ENCODE peak calls at places on chromosomes 5 and 9, in six cellular contexts. One of them, this sample, is unnamed.

GRCh38 chr5:134567651-134568338 is 42.3 kb downstream of the JADE2 start:
- DNase-seq in tibial artery: peak
- DNase-seq in fibroblast of lung: peak
- DNase-seq in substantia nigra: no peak
- DNase-seq in mesothelial cell of epicardium: no peak
- DNase-seq in CD4-positive, alpha-beta T cell: no peak
- DNase-seq in this sample: no peak

GRCh38 chr9:110700953-110701352 is 32.4 kb downstream of the MUSK start:
- DNase-seq in tibial artery: no peak
- DNase-seq in fibroblast of lung: peak
- DNase-seq in substantia nigra: no peak
- DNase-seq in mesothelial cell of epicardium: no peak
- DNase-seq in CD4-positive, alpha-beta T cell: no peak
- DNase-seq in this sample: no peak

GRCh38 chr5:74316064-74316586 is 324.4 kb downstream of the ENC1 start:
- DNase-seq in tibial artery: peak
- DNase-seq in fibroblast of lung: peak
- DNase-seq in substantia nigra: no peak
- DNase-seq in mesothelial cell of epicardium: no peak
- DNase-seq in CD4-positive, alpha-beta T cell: no peak
- DNase-seq in this sample: no peak

GRCh38 chr9:6910032-6910431 is 152.3 kb downstream of the KDM4C start:
- DNase-seq in tibial artery: no peak
- DNase-seq in fibroblast of lung: peak
- DNase-seq in substantia nigra: no peak
- DNase-seq in mesothelial cell of epicardium: no peak
- DNase-seq in CD4-positive, alpha-beta T cell: no peak
- DNase-seq in this sample: no peak

GRCh38 chr9:3873818-3874217 is 348.0 kb upstream of the RFX3 start:
- DNase-seq in tibial artery: no peak
- DNase-seq in fibroblast of lung: peak
- DNase-seq in substantia nigra: no peak
- DNase-seq in mesothelial cell of epicardium: no peak
- DNase-seq in CD4-positive, alpha-beta T cell: no peak
- DNase-seq in this sample: no peak

GRCh38 chr9:70257991-70258691 is 637 bp upstream of the SMC5 start:
- DNase-seq in tibial artery: no peak
- DNase-seq in fibroblast of lung: peak
- DNase-seq in substantia nigra: no peak
- DNase-seq in mesothelial cell of epicardium: no peak
- DNase-seq in CD4-positive, alpha-beta T cell: no peak
- DNase-seq in this sample: no peak

GRCh38 chr5:62029303-62029702 is 276.7 kb upstream of the KIF2A start:
- DNase-seq in tibial artery: no peak
- DNase-seq in fibroblast of lung: no peak
- DNase-seq in substantia nigra: no peak
- DNase-seq in mesothelial cell of epicardium: no peak
- DNase-seq in CD4-positive, alpha-beta T cell: no peak
- DNase-seq in this sample: no peak

GRCh38 chr5:181052928-181053759 is 13.1 kb downstream of the BTNL9 start:
- DNase-seq in tibial artery: no peak
- DNase-seq in fibroblast of lung: no peak
- DNase-seq in substantia nigra: no peak
- DNase-seq in mesothelial cell of epicardium: no peak
- DNase-seq in CD4-positive, alpha-beta T cell: no peak
- DNase-seq in this sample: no peak

GRCh38 chr5:10725636-10726035 is 35.4 kb downstream of the DAP start:
- DNase-seq in tibial artery: no peak
- DNase-seq in fibroblast of lung: no peak
- DNase-seq in substantia nigra: no peak
- DNase-seq in mesothelial cell of epicardium: no peak
- DNase-seq in CD4-positive, alpha-beta T cell: no peak
- DNase-seq in this sample: no peak

GRCh38 chr9:99056876-99057664 is 47.8 kb upstream of the TGFBR1 start:
- DNase-seq in tibial artery: no peak
- DNase-seq in fibroblast of lung: peak
- DNase-seq in substantia nigra: no peak
- DNase-seq in mesothelial cell of epicardium: no peak
- DNase-seq in CD4-positive, alpha-beta T cell: no peak
- DNase-seq in this sample: no peak

GRCh38 chr9:78668148-78668825 is 371.4 kb downstream of the PSAT1 start:
- DNase-seq in tibial artery: no peak
- DNase-seq in fibroblast of lung: no peak
- DNase-seq in substantia nigra: no peak
- DNase-seq in mesothelial cell of epicardium: no peak
- DNase-seq in CD4-positive, alpha-beta T cell: no peak
- DNase-seq in this sample: no peak

GRCh38 chr9:113882636-113883164 is 6.6 kb downstream of the ZNF618 start:
- DNase-seq in tibial artery: no peak
- DNase-seq in fibroblast of lung: no peak
- DNase-seq in substantia nigra: no peak
- DNase-seq in mesothelial cell of epicardium: no peak
- DNase-seq in CD4-positive, alpha-beta T cell: no peak
- DNase-seq in this sample: no peak

GRCh38 chr9:116594552-116594951 is 92.6 kb upstream of the TRIM32 start:
- DNase-seq in tibial artery: no peak
- DNase-seq in fibroblast of lung: peak
- DNase-seq in substantia nigra: no peak
- DNase-seq in mesothelial cell of epicardium: no peak
- DNase-seq in CD4-positive, alpha-beta T cell: no peak
- DNase-seq in this sample: no peak

GRCh38 chr5:40754381-40755092 is 1.2 kb downstream of the TTC33 start:
- DNase-seq in tibial artery: no peak
- DNase-seq in fibroblast of lung: peak
- DNase-seq in substantia nigra: no peak
- DNase-seq in mesothelial cell of epicardium: no peak
- DNase-seq in CD4-positive, alpha-beta T cell: no peak
- DNase-seq in this sample: no peak

GRCh38 chr5:153513171-153513570 is 22.7 kb downstream of the GRIA1 start:
- DNase-seq in tibial artery: no peak
- DNase-seq in fibroblast of lung: no peak
- DNase-seq in substantia nigra: no peak
- DNase-seq in mesothelial cell of epicardium: no peak
- DNase-seq in CD4-positive, alpha-beta T cell: no peak
- DNase-seq in this sample: peak

GRCh38 chr9:127723450-127723849 is 7.6 kb downstream of the TTC16 start:
- DNase-seq in tibial artery: no peak
- DNase-seq in fibroblast of lung: peak
- DNase-seq in substantia nigra: no peak
- DNase-seq in mesothelial cell of epicardium: no peak
- DNase-seq in CD4-positive, alpha-beta T cell: no peak
- DNase-seq in this sample: no peak

GRCh38 chr5:65482727-65483473 is 1.2 kb upstream of the ADAMTS6 start:
- DNase-seq in tibial artery: no peak
- DNase-seq in fibroblast of lung: peak
- DNase-seq in substantia nigra: no peak
- DNase-seq in mesothelial cell of epicardium: no peak
- DNase-seq in CD4-positive, alpha-beta T cell: no peak
- DNase-seq in this sample: no peak

GRCh38 chr5:66967826-66968262 is 228.8 kb downstream of the CD180 start:
- DNase-seq in tibial artery: no peak
- DNase-seq in fibroblast of lung: no peak
- DNase-seq in substantia nigra: no peak
- DNase-seq in mesothelial cell of epicardium: no peak
- DNase-seq in CD4-positive, alpha-beta T cell: no peak
- DNase-seq in this sample: no peak

GRCh38 chr5:106331415-106331814 is 1339.3 kb downstream of the EFNA5 start:
- DNase-seq in tibial artery: no peak
- DNase-seq in fibroblast of lung: peak
- DNase-seq in substantia nigra: no peak
- DNase-seq in mesothelial cell of epicardium: no peak
- DNase-seq in CD4-positive, alpha-beta T cell: no peak
- DNase-seq in this sample: no peak

GRCh38 chr9:100700689-100701318 is 122.9 kb downstream of the CAVIN4 start:
- DNase-seq in tibial artery: no peak
- DNase-seq in fibroblast of lung: no peak
- DNase-seq in substantia nigra: no peak
- DNase-seq in mesothelial cell of epicardium: no peak
- DNase-seq in CD4-positive, alpha-beta T cell: no peak
- DNase-seq in this sample: no peak

GRCh38 chr5:73433982-73434342 is 14.6 kb downstream of the FOXD1 start:
- DNase-seq in tibial artery: no peak
- DNase-seq in fibroblast of lung: peak
- DNase-seq in substantia nigra: no peak
- DNase-seq in mesothelial cell of epicardium: no peak
- DNase-seq in CD4-positive, alpha-beta T cell: no peak
- DNase-seq in this sample: no peak

GRCh38 chr5:161403121-161403520 is 143.4 kb downstream of the GABRB2 start:
- DNase-seq in tibial artery: no peak
- DNase-seq in fibroblast of lung: no peak
- DNase-seq in substantia nigra: no peak
- DNase-seq in mesothelial cell of epicardium: no peak
- DNase-seq in CD4-positive, alpha-beta T cell: no peak
- DNase-seq in this sample: no peak

GRCh38 chr5:66134407-66134843 is 9.7 kb upstream of the SREK1 start:
- DNase-seq in tibial artery: no peak
- DNase-seq in fibroblast of lung: no peak
- DNase-seq in substantia nigra: no peak
- DNase-seq in mesothelial cell of epicardium: no peak
- DNase-seq in CD4-positive, alpha-beta T cell: no peak
- DNase-seq in this sample: no peak

GRCh38 chr5:82019342-82020138 is 47.7 kb downstream of the ATG10 start:
- DNase-seq in tibial artery: no peak
- DNase-seq in fibroblast of lung: no peak
- DNase-seq in substantia nigra: no peak
- DNase-seq in mesothelial cell of epicardium: no peak
- DNase-seq in CD4-positive, alpha-beta T cell: no peak
- DNase-seq in this sample: no peak

GRCh38 chr5:178469011-178469974 is 120.9 kb downstream of the COL23A1 start:
- DNase-seq in tibial artery: peak
- DNase-seq in fibroblast of lung: no peak
- DNase-seq in substantia nigra: no peak
- DNase-seq in mesothelial cell of epicardium: no peak
- DNase-seq in CD4-positive, alpha-beta T cell: no peak
- DNase-seq in this sample: no peak

GRCh38 chr5:170591055-170591454 is 87.2 kb downstream of the KCNIP1 start:
- DNase-seq in tibial artery: no peak
- DNase-seq in fibroblast of lung: no peak
- DNase-seq in substantia nigra: no peak
- DNase-seq in mesothelial cell of epicardium: no peak
- DNase-seq in CD4-positive, alpha-beta T cell: no peak
- DNase-seq in this sample: no peak

GRCh38 chr5:93873211-93873736 is 131.9 kb upstream of the POU5F2 start:
- DNase-seq in tibial artery: no peak
- DNase-seq in fibroblast of lung: no peak
- DNase-seq in substantia nigra: no peak
- DNase-seq in mesothelial cell of epicardium: no peak
- DNase-seq in CD4-positive, alpha-beta T cell: no peak
- DNase-seq in this sample: no peak

GRCh38 chr5:401216-402034 is 41.6 kb upstream of the EXOC3 start:
- DNase-seq in tibial artery: peak
- DNase-seq in fibroblast of lung: no peak
- DNase-seq in substantia nigra: no peak
- DNase-seq in mesothelial cell of epicardium: no peak
- DNase-seq in CD4-positive, alpha-beta T cell: no peak
- DNase-seq in this sample: peak

GRCh38 chr9:4620881-4621555 is 41.1 kb upstream of the PLPP6 start:
- DNase-seq in tibial artery: no peak
- DNase-seq in fibroblast of lung: no peak
- DNase-seq in substantia nigra: no peak
- DNase-seq in mesothelial cell of epicardium: no peak
- DNase-seq in CD4-positive, alpha-beta T cell: no peak
- DNase-seq in this sample: no peak

GRCh38 chr9:12703996-12704395 is 10.8 kb downstream of the TYRP1 start:
- DNase-seq in tibial artery: no peak
- DNase-seq in fibroblast of lung: no peak
- DNase-seq in substantia nigra: no peak
- DNase-seq in mesothelial cell of epicardium: no peak
- DNase-seq in CD4-positive, alpha-beta T cell: no peak
- DNase-seq in this sample: no peak

GRCh38 chr9:38371495-38371894 is 21.0 kb upstream of the ALDH1B1 start:
- DNase-seq in tibial artery: peak
- DNase-seq in fibroblast of lung: peak
- DNase-seq in substantia nigra: no peak
- DNase-seq in mesothelial cell of epicardium: no peak
- DNase-seq in CD4-positive, alpha-beta T cell: no peak
- DNase-seq in this sample: no peak

This sample was measured in esophagus muscularis mucosa.